ENCODE peak calls at places on chromosomes 11 and 22, in seven cellular contexts. One of them, this sample, is unnamed.

GRCh38 chr11:106344392-106344791 is 266.9 kb downstream of the AASDHPPT start:
- DNase-seq in HEK293T: no peak
- DNase-seq in NCI-H1436 treated with DMSO at 0.1 percent for 48 hours: no peak
- DNase-seq in activated CD4-positive, CD25-positive, alpha-beta regulatory T cell treated with anti-CD3 and anti-CD28 coated beads, Interleukin-2, amount 50 U/mL, for 72 hours: no peak
- DNase-seq in PC-3: no peak
- DNase-seq in uterus: no peak
- DNase-seq in NCI-H1930: no peak
- DNase-seq in this sample: peak

GRCh38 chr22:36238348-36239149 is 778 bp downstream of the APOL2 start:
- DNase-seq in HEK293T: no peak
- DNase-seq in NCI-H1436 treated with DMSO at 0.1 percent for 48 hours: no peak
- DNase-seq in activated CD4-positive, CD25-positive, alpha-beta regulatory T cell treated with anti-CD3 and anti-CD28 coated beads, Interleukin-2, amount 50 U/mL, for 72 hours: no peak
- DNase-seq in PC-3: no peak
- DNase-seq in uterus: no peak
- DNase-seq in NCI-H1930: no peak
- DNase-seq in this sample: no peak

GRCh38 chr11:109970516-109971183 is 122.5 kb upstream of the ZC3H12C start:
- DNase-seq in HEK293T: no peak
- DNase-seq in NCI-H1436 treated with DMSO at 0.1 percent for 48 hours: no peak
- DNase-seq in activated CD4-positive, CD25-positive, alpha-beta regulatory T cell treated with anti-CD3 and anti-CD28 coated beads, Interleukin-2, amount 50 U/mL, for 72 hours: no peak
- DNase-seq in PC-3: no peak
- DNase-seq in uterus: no peak
- DNase-seq in NCI-H1930: no peak
- DNase-seq in this sample: no peak

GRCh38 chr11:69333149-69333710 is 39.3 kb downstream of the MYEOV start:
- DNase-seq in HEK293T: no peak
- DNase-seq in NCI-H1436 treated with DMSO at 0.1 percent for 48 hours: no peak
- DNase-seq in activated CD4-positive, CD25-positive, alpha-beta regulatory T cell treated with anti-CD3 and anti-CD28 coated beads, Interleukin-2, amount 50 U/mL, for 72 hours: no peak
- DNase-seq in PC-3: no peak
- DNase-seq in uterus: no peak
- DNase-seq in NCI-H1930: no peak
- DNase-seq in this sample: no peak

GRCh38 chr22:47561115-47561675 is 798.7 kb downstream of the TBC1D22A start:
- DNase-seq in HEK293T: no peak
- DNase-seq in NCI-H1436 treated with DMSO at 0.1 percent for 48 hours: no peak
- DNase-seq in activated CD4-positive, CD25-positive, alpha-beta regulatory T cell treated with anti-CD3 and anti-CD28 coated beads, Interleukin-2, amount 50 U/mL, for 72 hours: no peak
- DNase-seq in PC-3: no peak
- DNase-seq in uterus: no peak
- DNase-seq in NCI-H1930: no peak
- DNase-seq in this sample: no peak

GRCh38 chr11:43278302-43278956 is 33.4 kb upstream of the API5 start:
- DNase-seq in HEK293T: peak
- DNase-seq in NCI-H1436 treated with DMSO at 0.1 percent for 48 hours: no peak
- DNase-seq in activated CD4-positive, CD25-positive, alpha-beta regulatory T cell treated with anti-CD3 and anti-CD28 coated beads, Interleukin-2, amount 50 U/mL, for 72 hours: no peak
- DNase-seq in PC-3: peak
- DNase-seq in uterus: no peak
- DNase-seq in NCI-H1930: peak
- DNase-seq in this sample: peak

GRCh38 chr22:49948573-49948957 is 12.0 kb upstream of the PIM3 start:
- DNase-seq in HEK293T: no peak
- DNase-seq in NCI-H1436 treated with DMSO at 0.1 percent for 48 hours: no peak
- DNase-seq in activated CD4-positive, CD25-positive, alpha-beta regulatory T cell treated with anti-CD3 and anti-CD28 coated beads, Interleukin-2, amount 50 U/mL, for 72 hours: no peak
- DNase-seq in PC-3: no peak
- DNase-seq in uterus: no peak
- DNase-seq in NCI-H1930: no peak
- DNase-seq in this sample: no peak

GRCh38 chr22:46845281-46846153 is 83.1 kb downstream of the TBC1D22A start:
- DNase-seq in HEK293T: no peak
- DNase-seq in NCI-H1436 treated with DMSO at 0.1 percent for 48 hours: no peak
- DNase-seq in activated CD4-positive, CD25-positive, alpha-beta regulatory T cell treated with anti-CD3 and anti-CD28 coated beads, Interleukin-2, amount 50 U/mL, for 72 hours: no peak
- DNase-seq in PC-3: peak
- DNase-seq in uterus: no peak
- DNase-seq in NCI-H1930: no peak
- DNase-seq in this sample: peak

GRCh38 chr11:35588627-35589026 is 29.6 kb upstream of the FJX1 start:
- DNase-seq in HEK293T: no peak
- DNase-seq in NCI-H1436 treated with DMSO at 0.1 percent for 48 hours: no peak
- DNase-seq in activated CD4-positive, CD25-positive, alpha-beta regulatory T cell treated with anti-CD3 and anti-CD28 coated beads, Interleukin-2, amount 50 U/mL, for 72 hours: no peak
- DNase-seq in PC-3: peak
- DNase-seq in uterus: no peak
- DNase-seq in NCI-H1930: no peak
- DNase-seq in this sample: no peak

GRCh38 chr11:108221401-108221800 is 1.0 kb downstream of the NPAT start:
- DNase-seq in HEK293T: no peak
- DNase-seq in NCI-H1436 treated with DMSO at 0.1 percent for 48 hours: no peak
- DNase-seq in activated CD4-positive, CD25-positive, alpha-beta regulatory T cell treated with anti-CD3 and anti-CD28 coated beads, Interleukin-2, amount 50 U/mL, for 72 hours: no peak
- DNase-seq in PC-3: peak
- DNase-seq in uterus: no peak
- DNase-seq in NCI-H1930: no peak
- DNase-seq in this sample: peak

GRCh38 chr11:12675951-12676711 is 1.9 kb downstream of the TEAD1 start:
- DNase-seq in HEK293T: no peak
- DNase-seq in NCI-H1436 treated with DMSO at 0.1 percent for 48 hours: no peak
- DNase-seq in activated CD4-positive, CD25-positive, alpha-beta regulatory T cell treated with anti-CD3 and anti-CD28 coated beads, Interleukin-2, amount 50 U/mL, for 72 hours: no peak
- DNase-seq in PC-3: peak
- DNase-seq in uterus: no peak
- DNase-seq in NCI-H1930: no peak
- DNase-seq in this sample: peak

GRCh38 chr11:46393231-46393616 is 1.6 kb upstream of the CHRM4 start:
- DNase-seq in HEK293T: no peak
- DNase-seq in NCI-H1436 treated with DMSO at 0.1 percent for 48 hours: no peak
- DNase-seq in activated CD4-positive, CD25-positive, alpha-beta regulatory T cell treated with anti-CD3 and anti-CD28 coated beads, Interleukin-2, amount 50 U/mL, for 72 hours: no peak
- DNase-seq in PC-3: no peak
- DNase-seq in uterus: no peak
- DNase-seq in NCI-H1930: no peak
- DNase-seq in this sample: no peak

GRCh38 chr11:126359431-126360048 is 4.1 kb downstream of the ST3GAL4 start:
- DNase-seq in HEK293T: no peak
- DNase-seq in NCI-H1436 treated with DMSO at 0.1 percent for 48 hours: no peak
- DNase-seq in activated CD4-positive, CD25-positive, alpha-beta regulatory T cell treated with anti-CD3 and anti-CD28 coated beads, Interleukin-2, amount 50 U/mL, for 72 hours: no peak
- DNase-seq in PC-3: no peak
- DNase-seq in uterus: peak
- DNase-seq in NCI-H1930: no peak
- DNase-seq in this sample: peak

GRCh38 chr22:27804683-27805297 is 3.2 kb upstream of the MN1 start:
- DNase-seq in HEK293T: peak
- DNase-seq in NCI-H1436 treated with DMSO at 0.1 percent for 48 hours: no peak
- DNase-seq in activated CD4-positive, CD25-positive, alpha-beta regulatory T cell treated with anti-CD3 and anti-CD28 coated beads, Interleukin-2, amount 50 U/mL, for 72 hours: peak
- DNase-seq in PC-3: peak
- DNase-seq in uterus: peak
- DNase-seq in NCI-H1930: peak
- DNase-seq in this sample: peak

GRCh38 chr11:7846003-7846402 is 49.3 kb upstream of the OR5P2 start:
- DNase-seq in HEK293T: no peak
- DNase-seq in NCI-H1436 treated with DMSO at 0.1 percent for 48 hours: no peak
- DNase-seq in activated CD4-positive, CD25-positive, alpha-beta regulatory T cell treated with anti-CD3 and anti-CD28 coated beads, Interleukin-2, amount 50 U/mL, for 72 hours: no peak
- DNase-seq in PC-3: peak
- DNase-seq in uterus: no peak
- DNase-seq in NCI-H1930: no peak
- DNase-seq in this sample: no peak